ENCODE peak calls at places on chromosomes 6 and 20, in five cellular contexts. One of them, this sample, is unnamed.
A peak's percentile ranks its signal among the peaks of the same experiment; 100 is the strongest.

GRCh38 chr20:52923123-52923543 is 49.0 kb upstream of the TSHZ2 start:
- DNase-seq in K562: no peak
- DNase-seq in GM12891: no peak
- DNase-seq in HepG2: no peak
- DNase-seq in H1: peak; percentile 31
- DNase-seq in this sample: no peak

GRCh38 chr6:28656715-28657114 is 131.0 kb downstream of the GPX5 start:
- DNase-seq in K562: no peak
- DNase-seq in GM12891: no peak
- DNase-seq in HepG2: no peak
- DNase-seq in H1: no peak
- DNase-seq in this sample: no peak

GRCh38 chr6:23940466-23940865 is 185.5 kb upstream of the NRSN1 start:
- DNase-seq in K562: no peak
- DNase-seq in GM12891: no peak
- DNase-seq in HepG2: no peak
- DNase-seq in H1: no peak
- DNase-seq in this sample: no peak

GRCh38 chr6:27157461-27158315 is 89.8 kb upstream of the PRSS16 start:
- DNase-seq in K562: peak; percentile 93
- DNase-seq in GM12891: no peak
- DNase-seq in HepG2: peak; percentile 47
- DNase-seq in H1: no peak
- DNase-seq in this sample: no peak

GRCh38 chr20:18009116-18009515 is 40.3 kb downstream of the MGME1 start:
- DNase-seq in K562: no peak
- DNase-seq in GM12891: no peak
- DNase-seq in HepG2: no peak
- DNase-seq in H1: no peak
- DNase-seq in this sample: no peak

GRCh38 chr6:65231616-65232015 is 475.4 kb downstream of the EYS start:
- DNase-seq in K562: no peak
- DNase-seq in GM12891: no peak
- DNase-seq in HepG2: no peak
- DNase-seq in H1: no peak
- DNase-seq in this sample: no peak

GRCh38 chr6:6986373-6986772 is 121.4 kb upstream of the RREB1 start:
- DNase-seq in K562: no peak
- DNase-seq in GM12891: no peak
- DNase-seq in HepG2: no peak
- DNase-seq in H1: no peak
- DNase-seq in this sample: no peak

GRCh38 chr6:65671922-65672321 is 35.1 kb downstream of the EYS start:
- DNase-seq in K562: no peak
- DNase-seq in GM12891: no peak
- DNase-seq in HepG2: peak; percentile 2
- DNase-seq in H1: no peak
- DNase-seq in this sample: no peak

GRCh38 chr6:81265106-81265505 is 487.4 kb downstream of the TENT5A start:
- DNase-seq in K562: no peak
- DNase-seq in GM12891: no peak
- DNase-seq in HepG2: peak; percentile 7
- DNase-seq in H1: no peak
- DNase-seq in this sample: no peak

GRCh38 chr6:12266571-12266970 is 23.6 kb upstream of the EDN1 start:
- DNase-seq in K562: no peak
- DNase-seq in GM12891: no peak
- DNase-seq in HepG2: no peak
- DNase-seq in H1: no peak
- DNase-seq in this sample: no peak

GRCh38 chr20:25540273-25540672 is 45.1 kb downstream of the NINL start:
- DNase-seq in K562: peak; percentile 34
- DNase-seq in GM12891: no peak
- DNase-seq in HepG2: no peak
- DNase-seq in H1: no peak
- DNase-seq in this sample: peak; percentile 31

GRCh38 chr20:41330343-41330720 is 10.3 kb upstream of the LPIN3 start:
- DNase-seq in K562: no peak
- DNase-seq in GM12891: no peak
- DNase-seq in HepG2: no peak
- DNase-seq in H1: no peak
- DNase-seq in this sample: no peak

GRCh38 chr20:38343107-38343797 is 3.0 kb upstream of the LBP start:
- DNase-seq in K562: peak; percentile 85
- DNase-seq in GM12891: no peak
- DNase-seq in HepG2: peak; percentile 84
- DNase-seq in H1: no peak
- DNase-seq in this sample: no peak

GRCh38 chr20:59752704-59753460 is 148.5 kb downstream of the PHACTR3 start:
- DNase-seq in K562: no peak
- DNase-seq in GM12891: peak; percentile 44
- DNase-seq in HepG2: no peak
- DNase-seq in H1: no peak
- DNase-seq in this sample: peak; percentile 45

GRCh38 chr6:42140756-42141602 is 1.4 kb downstream of the C6orf132 start:
- DNase-seq in K562: no peak
- DNase-seq in GM12891: no peak
- DNase-seq in HepG2: no peak
- DNase-seq in H1: no peak
- DNase-seq in this sample: no peak

GRCh38 chr6:33305052-33305451 is 6.3 kb upstream of the RGL2 start:
- DNase-seq in K562: no peak
- DNase-seq in GM12891: no peak
- DNase-seq in HepG2: no peak
- DNase-seq in H1: no peak
- DNase-seq in this sample: no peak

GRCh38 chr6:164069352-164070022 is 655.0 kb downstream of the QKI start:
- DNase-seq in K562: no peak
- DNase-seq in GM12891: no peak
- DNase-seq in HepG2: no peak
- DNase-seq in H1: no peak
- DNase-seq in this sample: no peak

GRCh38 chr20:23127506-23128279 is 41.6 kb upstream of the CD93 start:
- DNase-seq in K562: no peak
- DNase-seq in GM12891: no peak
- DNase-seq in HepG2: no peak
- DNase-seq in H1: no peak
- DNase-seq in this sample: no peak

GRCh38 chr20:52622086-52622485 is 350.1 kb upstream of the TSHZ2 start:
- DNase-seq in K562: no peak
- DNase-seq in GM12891: no peak
- DNase-seq in HepG2: no peak
- DNase-seq in H1: no peak
- DNase-seq in this sample: no peak

GRCh38 chr20:20547221-20547875 is 165.1 kb downstream of the RALGAPA2 start:
- DNase-seq in K562: no peak
- DNase-seq in GM12891: no peak
- DNase-seq in HepG2: peak; percentile 70
- DNase-seq in H1: no peak
- DNase-seq in this sample: no peak

GRCh38 chr6:84635081-84635745 is 129.2 kb downstream of the TBX18 start:
- DNase-seq in K562: no peak
- DNase-seq in GM12891: no peak
- DNase-seq in HepG2: no peak
- DNase-seq in H1: no peak
- DNase-seq in this sample: no peak

GRCh38 chr20:34209111-34209510 is 32.1 kb upstream of the ASIP start:
- DNase-seq in K562: no peak
- DNase-seq in GM12891: no peak
- DNase-seq in HepG2: no peak
- DNase-seq in H1: no peak
- DNase-seq in this sample: no peak
- TF ChIP-seq TAF1 in K562: no peak
- TF ChIP-seq TAF1 in GM12891: no peak
- TF ChIP-seq TAF1 in HepG2: no peak
- TF ChIP-seq TAF1 in H1: no peak
- TF ChIP-seq TAF1 in this sample: no peak

DNA sequence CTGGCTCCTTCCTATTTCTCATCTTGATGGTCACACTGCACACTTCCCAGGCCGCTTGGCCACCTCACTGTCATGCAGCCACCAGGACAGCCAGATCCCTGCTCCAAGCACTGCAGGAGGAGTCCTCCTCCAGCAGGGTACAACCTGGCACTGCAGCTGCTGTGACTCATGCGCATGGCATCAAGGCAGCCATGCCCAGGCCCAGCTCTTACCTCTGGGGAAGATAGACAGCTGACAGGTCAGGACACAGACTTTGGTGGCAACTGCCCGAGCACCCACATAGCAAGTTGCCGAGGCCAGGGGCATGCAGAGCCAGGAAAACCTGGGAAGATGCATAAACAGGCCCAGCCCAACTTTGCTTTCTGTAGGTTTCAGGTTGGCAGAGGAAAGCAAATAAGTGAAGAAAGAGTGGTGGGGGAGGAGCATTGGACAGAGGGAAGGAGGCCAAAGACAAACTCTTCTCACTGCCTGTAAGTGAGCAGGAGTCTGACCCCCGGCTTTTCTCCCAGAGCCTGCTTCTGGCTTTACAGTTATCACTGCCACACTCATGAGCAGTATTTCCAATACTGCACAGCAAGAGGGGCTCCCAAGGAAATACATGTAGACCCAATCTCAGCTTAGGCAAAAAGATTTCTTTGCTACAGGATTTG is 38.8 kb downstream of the SLC22A3 start:
- DNase-seq in K562: no peak
- DNase-seq in GM12891: no peak
- DNase-seq in HepG2: no peak
- DNase-seq in H1: no peak
- DNase-seq in this sample: no peak
- TF ChIP-seq POLR2A in K562: no peak
- TF ChIP-seq POLR2A in GM12891: no peak
- TF ChIP-seq POLR2A in HepG2: no peak
- TF ChIP-seq POLR2A in H1: no peak
- TF ChIP-seq POLR2A in this sample: no peak

GRCh38 chr20:35237486-35237885 is 11.0 kb downstream of the MMP24 start:
- DNase-seq in K562: no peak
- DNase-seq in GM12891: no peak
- DNase-seq in HepG2: no peak
- DNase-seq in H1: no peak
- DNase-seq in this sample: no peak

GRCh38 chr20:35226775-35227681 is 538 bp downstream of the MMP24 start:
- DNase-seq in K562: peak; percentile 69
- DNase-seq in GM12891: peak; percentile 42
- DNase-seq in HepG2: peak; percentile 35
- DNase-seq in H1: no peak
- DNase-seq in this sample: no peak

GRCh38 chr20:35238170-35238569 is 11.7 kb downstream of the MMP24 start:
- DNase-seq in K562: peak; percentile 21
- DNase-seq in GM12891: no peak
- DNase-seq in HepG2: no peak
- DNase-seq in H1: no peak
- DNase-seq in this sample: no peak

GRCh38 chr20:35235881-35236280 is 9.4 kb downstream of the MMP24 start:
- DNase-seq in K562: no peak
- DNase-seq in GM12891: no peak
- DNase-seq in HepG2: no peak
- DNase-seq in H1: no peak
- DNase-seq in this sample: no peak

GRCh38 chr20:35232575-35232974 is 6.1 kb downstream of the MMP24 start:
- DNase-seq in K562: no peak
- DNase-seq in GM12891: no peak
- DNase-seq in HepG2: no peak
- DNase-seq in H1: no peak
- DNase-seq in this sample: no peak
- TF ChIP-seq TAF1 in K562: no peak
- TF ChIP-seq TAF1 in GM12891: no peak
- TF ChIP-seq TAF1 in HepG2: no peak
- TF ChIP-seq TAF1 in H1: no peak
- TF ChIP-seq TAF1 in this sample: no peak

GRCh38 chr20:3820901-3821727 is 767 bp downstream of the AP5S1 start:
- DNase-seq in K562: no peak
- DNase-seq in GM12891: no peak
- DNase-seq in HepG2: no peak
- DNase-seq in H1: no peak
- DNase-seq in this sample: no peak

GRCh38 chr20:3821996-3822395 is 1.6 kb downstream of the AP5S1 start:
- DNase-seq in K562: no peak
- DNase-seq in GM12891: no peak
- DNase-seq in HepG2: no peak
- DNase-seq in H1: no peak
- DNase-seq in this sample: no peak

GRCh38 chr20:3818155-3819151 is 1.9 kb upstream of the AP5S1 start:
- DNase-seq in K562: peak; percentile 88
- DNase-seq in GM12891: no peak
- DNase-seq in HepG2: peak; percentile 95
- DNase-seq in H1: no peak
- DNase-seq in this sample: no peak

GRCh38 chr20:3819413-3820047 is 817 bp upstream of the AP5S1 start:
- DNase-seq in K562: no peak
- DNase-seq in GM12891: no peak
- DNase-seq in HepG2: no peak
- DNase-seq in H1: no peak
- DNase-seq in this sample: no peak

GRCh38 chr20:3820048-3820900 is at the start of gene AP5S1:
- DNase-seq in K562: peak; percentile 94
- DNase-seq in GM12891: peak; percentile 90
- DNase-seq in HepG2: peak; percentile 97
- DNase-seq in H1: peak; percentile 89
- DNase-seq in this sample: peak; percentile 89
- TF ChIP-seq POLR2A in K562: peak; percentile 78
- TF ChIP-seq POLR2A in GM12891: peak; percentile 91
- TF ChIP-seq POLR2A in HepG2: peak; percentile 97
- TF ChIP-seq POLR2A in H1: peak; percentile 83
- TF ChIP-seq POLR2A in this sample: peak; percentile 90

GRCh38 chr6:157104803-157105202 is 218.5 kb downstream of the TMEM242 start:
- DNase-seq in K562: no peak
- DNase-seq in GM12891: no peak
- DNase-seq in HepG2: no peak
- DNase-seq in H1: no peak
- DNase-seq in this sample: no peak

GRCh38 chr6:157108923-157109322 is 214.4 kb downstream of the TMEM242 start:
- DNase-seq in K562: no peak
- DNase-seq in GM12891: no peak
- DNase-seq in HepG2: no peak
- DNase-seq in H1: no peak
- DNase-seq in this sample: no peak

GRCh38 chr6:157107915-157108651 is 215.2 kb downstream of the TMEM242 start:
- DNase-seq in K562: peak; percentile 79
- DNase-seq in GM12891: no peak
- DNase-seq in HepG2: no peak
- DNase-seq in H1: no peak
- DNase-seq in this sample: no peak

GRCh38 chr6:157107571-157107914 is 215.8 kb downstream of the TMEM242 start:
- DNase-seq in K562: no peak
- DNase-seq in GM12891: no peak
- DNase-seq in HepG2: no peak
- DNase-seq in H1: no peak
- DNase-seq in this sample: no peak

DNA sequence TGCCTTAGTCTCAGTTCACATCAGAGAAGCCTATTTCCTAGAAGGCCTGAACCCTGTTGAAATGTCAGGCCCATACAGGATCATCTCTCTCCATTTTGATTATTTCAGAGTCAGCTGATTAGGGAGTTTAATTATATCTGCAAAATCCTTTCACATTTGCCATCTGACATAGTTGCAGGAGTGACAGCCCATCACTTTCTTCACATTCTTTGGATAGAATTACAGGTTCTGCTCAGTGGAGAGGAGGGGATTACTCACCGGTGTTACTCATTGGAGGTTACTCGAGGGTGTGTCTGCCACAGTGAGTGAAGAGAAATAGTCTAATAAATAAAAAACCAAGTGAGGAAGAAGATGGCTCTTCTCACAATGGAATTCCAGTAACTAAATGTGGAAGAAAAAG is 216.8 kb downstream of the TMEM242 start:
- DNase-seq in K562: peak; percentile 35
- DNase-seq in GM12891: no peak
- DNase-seq in HepG2: no peak
- DNase-seq in H1: no peak
- DNase-seq in this sample: no peak
- TF ChIP-seq TAF1 in K562: no peak
- TF ChIP-seq TAF1 in GM12891: no peak
- TF ChIP-seq TAF1 in HepG2: no peak
- TF ChIP-seq TAF1 in H1: no peak
- TF ChIP-seq TAF1 in this sample: no peak